ENCODE peak calls at places on chromosome 17, in five cellular contexts. One of them, this sample, is unnamed.

GRCh38 chr17:9635340-9635739 is 10.0 kb upstream of the USP43 start:
- DNase-seq in KBM-7: no peak
- DNase-seq in T-helper 9 cell: no peak
- DNase-seq in NCI-H1092 treated with DMSO at 0.1 percent for 48 hours: no peak
- DNase-seq in activated naive CD8-positive, alpha-beta T cell treated with anti-CD3 and anti-CD28 coated beads, Interleukin-2, amount 50 U/mL, for 24 hours: no peak
- DNase-seq in this sample: no peak

GRCh38 chr17:67624886-67625656 is 92.7 kb upstream of the NOL11 start:
- DNase-seq in KBM-7: no peak
- DNase-seq in T-helper 9 cell: no peak
- DNase-seq in NCI-H1092 treated with DMSO at 0.1 percent for 48 hours: peak; percentile 21
- DNase-seq in activated naive CD8-positive, alpha-beta T cell treated with anti-CD3 and anti-CD28 coated beads, Interleukin-2, amount 50 U/mL, for 24 hours: no peak
- DNase-seq in this sample: no peak

GRCh38 chr17:82348866-82349265 is 10.2 kb upstream of the TEX19 start:
- DNase-seq in activated naive CD8-positive, alpha-beta T cell treated with anti-CD3 and anti-CD28 coated beads, Interleukin-2, amount 50 U/mL, for 24 hours: no peak
- DNase-seq in KBM-7: no peak
- DNase-seq in NCI-H1092 treated with DMSO at 0.1 percent for 48 hours: no peak
- DNase-seq in T-helper 9 cell: no peak
- DNase-seq in this sample: no peak

GRCh38 chr17:79965806-79966205 is 69.9 kb downstream of the TBC1D16 start:
- DNase-seq in T-helper 9 cell: no peak
- DNase-seq in KBM-7: no peak
- DNase-seq in NCI-H1092 treated with DMSO at 0.1 percent for 48 hours: no peak
- DNase-seq in activated naive CD8-positive, alpha-beta T cell treated with anti-CD3 and anti-CD28 coated beads, Interleukin-2, amount 50 U/mL, for 24 hours: no peak
- DNase-seq in this sample: no peak

GRCh38 chr17:3447625-3448024 is 14.0 kb upstream of the OR1E2 start:
- DNase-seq in KBM-7: peak; percentile 57
- DNase-seq in activated naive CD8-positive, alpha-beta T cell treated with anti-CD3 and anti-CD28 coated beads, Interleukin-2, amount 50 U/mL, for 24 hours: no peak
- DNase-seq in NCI-H1092 treated with DMSO at 0.1 percent for 48 hours: no peak
- DNase-seq in T-helper 9 cell: no peak
- DNase-seq in this sample: peak; percentile 60

GRCh38 chr17:57009737-57010445 is 32.0 kb downstream of the SCPEP1 start:
- DNase-seq in T-helper 9 cell: peak; percentile 19
- DNase-seq in NCI-H1092 treated with DMSO at 0.1 percent for 48 hours: peak; percentile 47
- DNase-seq in activated naive CD8-positive, alpha-beta T cell treated with anti-CD3 and anti-CD28 coated beads, Interleukin-2, amount 50 U/mL, for 24 hours: peak; percentile 50
- DNase-seq in KBM-7: peak; percentile 74
- DNase-seq in this sample: peak; percentile 80

GRCh38 chr17:63702223-63702577 is 2.3 kb upstream of the LIMD2 start:
- DNase-seq in T-helper 9 cell: peak; percentile 56
- DNase-seq in KBM-7: no peak
- DNase-seq in activated naive CD8-positive, alpha-beta T cell treated with anti-CD3 and anti-CD28 coated beads, Interleukin-2, amount 50 U/mL, for 24 hours: peak; percentile 72
- DNase-seq in NCI-H1092 treated with DMSO at 0.1 percent for 48 hours: no peak
- DNase-seq in this sample: peak; percentile 89

GRCh38 chr17:42819939-42820535 is 4.0 kb downstream of the BECN1 start:
- DNase-seq in KBM-7: peak; percentile 78
- DNase-seq in activated naive CD8-positive, alpha-beta T cell treated with anti-CD3 and anti-CD28 coated beads, Interleukin-2, amount 50 U/mL, for 24 hours: peak; percentile 79
- DNase-seq in T-helper 9 cell: peak; percentile 58
- DNase-seq in NCI-H1092 treated with DMSO at 0.1 percent for 48 hours: peak; percentile 22
- DNase-seq in this sample: peak; percentile 75

GRCh38 chr17:62995377-62995885 is 29.4 kb downstream of the TANC2 start:
- DNase-seq in activated naive CD8-positive, alpha-beta T cell treated with anti-CD3 and anti-CD28 coated beads, Interleukin-2, amount 50 U/mL, for 24 hours: peak; percentile 17
- DNase-seq in KBM-7: peak; percentile 88
- DNase-seq in T-helper 9 cell: no peak
- DNase-seq in NCI-H1092 treated with DMSO at 0.1 percent for 48 hours: peak; percentile 11
- DNase-seq in this sample: peak; percentile 89

GRCh38 chr17:57519199-57519598 is 225.9 kb downstream of the CCDC182 start:
- DNase-seq in KBM-7: no peak
- DNase-seq in T-helper 9 cell: no peak
- DNase-seq in NCI-H1092 treated with DMSO at 0.1 percent for 48 hours: no peak
- DNase-seq in activated naive CD8-positive, alpha-beta T cell treated with anti-CD3 and anti-CD28 coated beads, Interleukin-2, amount 50 U/mL, for 24 hours: no peak
- DNase-seq in this sample: no peak